ENCODE peak calls at places on chromosomes 12 and 14, in seven cellular contexts. One of them, this sample, is unnamed. For H3K79me2, the result is how much of the 10 kb centered on the place peaks cover.

GRCh38 chr14:102805454-102805891 is 28.2 kb downstream of the TRAF3 start:
- DNase-seq in mammary epithelial cell: peak
- DNase-seq in HepG2: no peak
- DNase-seq in DND-41: no peak
- DNase-seq in astrocyte: peak
- DNase-seq in OCI-LY7: no peak
- DNase-seq in keratinocyte: no peak
- DNase-seq in this sample: peak

GRCh38 chr14:23186913-23187654 is 3.6 kb upstream of the SLC7A8 start:
- DNase-seq in mammary epithelial cell: peak
- DNase-seq in HepG2: peak
- DNase-seq in DND-41: peak
- DNase-seq in astrocyte: peak
- DNase-seq in OCI-LY7: peak
- DNase-seq in keratinocyte: no peak
- DNase-seq in this sample: peak

GRCh38 chr14:34931206-34931605 is 51.6 kb upstream of the SRP54 start:
- DNase-seq in mammary epithelial cell: peak
- DNase-seq in HepG2: no peak
- DNase-seq in DND-41: no peak
- DNase-seq in astrocyte: no peak
- DNase-seq in OCI-LY7: peak
- DNase-seq in keratinocyte: no peak
- DNase-seq in this sample: peak

GRCh38 chr12:98894412-98895085 is 249.5 kb downstream of the APAF1 start:
- DNase-seq in mammary epithelial cell: no peak
- DNase-seq in HepG2: no peak
- DNase-seq in DND-41: no peak
- DNase-seq in astrocyte: no peak
- DNase-seq in OCI-LY7: no peak
- DNase-seq in keratinocyte: no peak
- DNase-seq in this sample: no peak

GRCh38 chr12:121009744-121010143 is 6.5 kb downstream of the C12orf43 start:
- DNase-seq in mammary epithelial cell: peak
- DNase-seq in HepG2: peak
- DNase-seq in DND-41: no peak
- DNase-seq in astrocyte: peak
- DNase-seq in OCI-LY7: peak
- DNase-seq in keratinocyte: no peak
- DNase-seq in this sample: no peak

GRCh38 chr14:74134484-74134883 is 49.7 kb downstream of the LIN52 start:
- DNase-seq in mammary epithelial cell: no peak
- DNase-seq in HepG2: no peak
- DNase-seq in DND-41: no peak
- DNase-seq in astrocyte: no peak
- DNase-seq in OCI-LY7: no peak
- DNase-seq in keratinocyte: no peak
- DNase-seq in this sample: no peak

GRCh38 chr14:24051789-24052655 is at the start of gene CARMIL3:
- DNase-seq in mammary epithelial cell: peak
- DNase-seq in HepG2: peak
- DNase-seq in DND-41: peak
- DNase-seq in astrocyte: peak
- DNase-seq in OCI-LY7: peak
- DNase-seq in keratinocyte: no peak
- DNase-seq in this sample: peak

GRCh38 chr12:18479266-18479665 is 217.9 kb downstream of the PIK3C2G start:
- DNase-seq in mammary epithelial cell: peak
- DNase-seq in HepG2: no peak
- DNase-seq in DND-41: no peak
- DNase-seq in astrocyte: no peak
- DNase-seq in OCI-LY7: no peak
- DNase-seq in keratinocyte: peak
- DNase-seq in this sample: peak

GRCh38 chr12:50842637-50843493 is at the start of gene TMPRSS12:
- DNase-seq in mammary epithelial cell: no peak
- DNase-seq in HepG2: no peak
- DNase-seq in DND-41: no peak
- DNase-seq in astrocyte: no peak
- DNase-seq in OCI-LY7: no peak
- DNase-seq in keratinocyte: no peak
- DNase-seq in this sample: peak

GRCh38 chr14:35687335-35687939 is 121.7 kb downstream of the RALGAPA1 start:
- DNase-seq in mammary epithelial cell: peak
- DNase-seq in HepG2: peak
- DNase-seq in DND-41: peak
- DNase-seq in astrocyte: peak
- DNase-seq in OCI-LY7: peak
- DNase-seq in keratinocyte: no peak
- DNase-seq in this sample: peak

GRCh38 chr14:76855066-76855465 is 28.9 kb downstream of the LRRC74A start:
- DNase-seq in mammary epithelial cell: no peak
- DNase-seq in HepG2: no peak
- DNase-seq in DND-41: no peak
- DNase-seq in astrocyte: no peak
- DNase-seq in OCI-LY7: no peak
- DNase-seq in keratinocyte: no peak
- DNase-seq in this sample: no peak

GRCh38 chr12:84822541-84822940 is 90.1 kb downstream of the SLC6A15 start:
- DNase-seq in mammary epithelial cell: no peak
- DNase-seq in HepG2: no peak
- DNase-seq in DND-41: no peak
- DNase-seq in astrocyte: peak
- DNase-seq in OCI-LY7: no peak
- DNase-seq in keratinocyte: no peak
- DNase-seq in this sample: no peak

GRCh38 chr12:19410639-19411184 is 28.6 kb upstream of the AEBP2 start:
- DNase-seq in mammary epithelial cell: no peak
- DNase-seq in HepG2: no peak
- DNase-seq in DND-41: no peak
- DNase-seq in astrocyte: no peak
- DNase-seq in OCI-LY7: no peak
- DNase-seq in keratinocyte: no peak
- DNase-seq in this sample: no peak

DNA sequence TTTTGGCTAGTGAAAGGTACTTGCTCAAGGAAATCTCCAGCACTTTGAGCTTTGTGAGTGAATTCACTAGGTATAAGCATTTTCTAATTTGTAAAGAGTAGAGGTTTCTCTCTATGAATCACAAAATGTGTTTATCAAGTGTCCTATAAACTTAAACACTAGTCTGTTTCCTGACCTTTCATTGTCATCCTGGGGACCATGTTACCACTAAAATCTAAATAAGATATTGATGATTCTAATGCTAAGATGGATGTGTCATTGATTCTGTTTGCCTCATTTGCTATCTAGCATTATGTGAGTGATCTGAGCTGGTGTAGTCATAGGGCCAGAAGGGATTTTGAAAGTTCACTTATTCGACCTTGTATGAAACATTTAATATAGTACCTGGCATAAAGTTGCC is 80.4 kb upstream of the DNM1L start:
- DNase-seq in mammary epithelial cell: no peak
- DNase-seq in HepG2: no peak
- DNase-seq in DND-41: no peak
- DNase-seq in astrocyte: no peak
- DNase-seq in OCI-LY7: no peak
- DNase-seq in keratinocyte: no peak
- DNase-seq in this sample: no peak
- H3K79me2 ChIP-seq in mammary epithelial cell: under half
- H3K79me2 ChIP-seq in HepG2: under half
- H3K79me2 ChIP-seq in DND-41: under half
- H3K79me2 ChIP-seq in astrocyte: under half
- H3K79me2 ChIP-seq in OCI-LY7: under half
- H3K79me2 ChIP-seq in keratinocyte: under half
- H3K79me2 ChIP-seq in this sample: under half

GRCh38 chr14:59254146-59254910 is 65.9 kb downstream of the DAAM1 start:
- DNase-seq in mammary epithelial cell: peak
- DNase-seq in HepG2: no peak
- DNase-seq in DND-41: no peak
- DNase-seq in astrocyte: peak
- DNase-seq in OCI-LY7: no peak
- DNase-seq in keratinocyte: no peak
- DNase-seq in this sample: peak

GRCh38 chr14:59253527-59253926 is 65.1 kb downstream of the DAAM1 start:
- DNase-seq in mammary epithelial cell: no peak
- DNase-seq in HepG2: no peak
- DNase-seq in DND-41: no peak
- DNase-seq in astrocyte: no peak
- DNase-seq in OCI-LY7: peak
- DNase-seq in keratinocyte: no peak
- DNase-seq in this sample: no peak

GRCh38 chr14:59252772-59253500 is 64.5 kb downstream of the DAAM1 start:
- DNase-seq in mammary epithelial cell: no peak
- DNase-seq in HepG2: no peak
- DNase-seq in DND-41: no peak
- DNase-seq in astrocyte: no peak
- DNase-seq in OCI-LY7: no peak
- DNase-seq in keratinocyte: no peak
- DNase-seq in this sample: no peak

GRCh38 chr14:59251811-59252771 is 63.6 kb downstream of the DAAM1 start:
- DNase-seq in mammary epithelial cell: no peak
- DNase-seq in HepG2: no peak
- DNase-seq in DND-41: no peak
- DNase-seq in astrocyte: peak
- DNase-seq in OCI-LY7: no peak
- DNase-seq in keratinocyte: no peak
- DNase-seq in this sample: no peak

GRCh38 chr14:59254911-59255545 is 66.6 kb downstream of the DAAM1 start:
- DNase-seq in mammary epithelial cell: no peak
- DNase-seq in HepG2: no peak
- DNase-seq in DND-41: no peak
- DNase-seq in astrocyte: peak
- DNase-seq in OCI-LY7: no peak
- DNase-seq in keratinocyte: no peak
- DNase-seq in this sample: no peak
- H3K79me2 ChIP-seq in mammary epithelial cell: half or more
- H3K79me2 ChIP-seq in HepG2: under half
- H3K79me2 ChIP-seq in DND-41: under half
- H3K79me2 ChIP-seq in astrocyte: under half
- H3K79me2 ChIP-seq in OCI-LY7: under half
- H3K79me2 ChIP-seq in keratinocyte: under half
- H3K79me2 ChIP-seq in this sample: under half

GRCh38 chr12:11150832-11151231 is 16.4 kb upstream of the TAS2R30 start:
- DNase-seq in mammary epithelial cell: no peak
- DNase-seq in HepG2: no peak
- DNase-seq in DND-41: no peak
- DNase-seq in astrocyte: no peak
- DNase-seq in OCI-LY7: no peak
- DNase-seq in keratinocyte: no peak
- DNase-seq in this sample: no peak

GRCh38 chr12:11158885-11159444 is 12.0 kb upstream of the SMIM10L1 start:
- DNase-seq in mammary epithelial cell: no peak
- DNase-seq in HepG2: no peak
- DNase-seq in DND-41: no peak
- DNase-seq in astrocyte: no peak
- DNase-seq in OCI-LY7: no peak
- DNase-seq in keratinocyte: no peak
- DNase-seq in this sample: no peak

GRCh38 chr12:11152725-11153124 is 18.3 kb upstream of the SMIM10L1 start:
- DNase-seq in mammary epithelial cell: no peak
- DNase-seq in HepG2: no peak
- DNase-seq in DND-41: no peak
- DNase-seq in astrocyte: no peak
- DNase-seq in OCI-LY7: no peak
- DNase-seq in keratinocyte: no peak
- DNase-seq in this sample: no peak

DNA sequence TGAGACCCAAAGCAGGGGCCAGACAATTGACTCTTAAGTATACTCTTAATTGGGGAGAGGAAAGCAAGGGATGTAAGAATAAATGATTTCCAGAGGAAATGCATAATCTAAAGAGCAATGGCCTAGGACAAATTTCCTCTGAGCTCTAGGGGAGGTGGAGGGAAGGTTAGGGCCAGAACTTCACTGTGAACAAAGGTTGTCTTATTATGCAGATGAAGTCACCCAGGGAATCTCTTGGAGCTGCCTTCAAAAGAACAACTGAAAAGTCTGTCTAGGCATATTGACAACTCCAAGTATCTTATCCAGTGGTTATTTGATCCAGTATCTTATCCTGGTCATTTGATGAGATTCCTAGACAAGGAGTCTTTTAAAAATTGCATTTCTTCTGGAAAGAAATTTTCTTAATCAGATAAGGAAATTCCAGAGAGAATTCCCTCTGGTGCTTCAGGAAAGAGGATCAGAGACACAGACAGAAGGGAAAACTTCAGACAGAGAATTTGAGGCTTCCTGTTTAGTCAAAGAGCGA is 16.5 kb upstream of the SMIM10L1 start:
- DNase-seq in mammary epithelial cell: no peak
- DNase-seq in HepG2: no peak
- DNase-seq in DND-41: no peak
- DNase-seq in astrocyte: no peak
- DNase-seq in OCI-LY7: no peak
- DNase-seq in keratinocyte: no peak
- DNase-seq in this sample: no peak
- H3K79me2 ChIP-seq in mammary epithelial cell: half or more
- H3K79me2 ChIP-seq in HepG2: half or more
- H3K79me2 ChIP-seq in DND-41: half or more
- H3K79me2 ChIP-seq in astrocyte: half or more
- H3K79me2 ChIP-seq in OCI-LY7: half or more
- H3K79me2 ChIP-seq in keratinocyte: half or more
- H3K79me2 ChIP-seq in this sample: under half

GRCh38 chr14:63614964-63615363 is 26.7 kb downstream of the WDR89 start:
- DNase-seq in mammary epithelial cell: no peak
- DNase-seq in HepG2: no peak
- DNase-seq in DND-41: no peak
- DNase-seq in astrocyte: peak
- DNase-seq in OCI-LY7: no peak
- DNase-seq in keratinocyte: no peak
- DNase-seq in this sample: no peak
- H3K79me2 ChIP-seq in mammary epithelial cell: under half
- H3K79me2 ChIP-seq in HepG2: under half
- H3K79me2 ChIP-seq in DND-41: half or more
- H3K79me2 ChIP-seq in astrocyte: under half
- H3K79me2 ChIP-seq in OCI-LY7: under half
- H3K79me2 ChIP-seq in keratinocyte: under half
- H3K79me2 ChIP-seq in this sample: half or more

GRCh38 chr14:20454645-20455354 is at the start of the genes APEX1 and OSGEP:
- DNase-seq in mammary epithelial cell: peak
- DNase-seq in HepG2: peak
- DNase-seq in DND-41: peak
- DNase-seq in astrocyte: peak
- DNase-seq in OCI-LY7: peak
- DNase-seq in keratinocyte: peak
- DNase-seq in this sample: peak
- H3K79me2 ChIP-seq in mammary epithelial cell: half or more
- H3K79me2 ChIP-seq in HepG2: under half
- H3K79me2 ChIP-seq in DND-41: half or more
- H3K79me2 ChIP-seq in astrocyte: half or more
- H3K79me2 ChIP-seq in OCI-LY7: half or more
- H3K79me2 ChIP-seq in keratinocyte: under half
- H3K79me2 ChIP-seq in this sample: under half

This sample was measured in PC-9.